ENCODE peak calls at places on chromosomes 5 and 9, in seven cellular contexts. V is tibial nerve; C is CD8-positive, alpha-beta memory T cell; A is GM23248; Y is testis; K is breast epithelium; G is MM.1S. D is an unnamed sample.

GRCh38 chr5:133499896-133500295 is 112.4 kb downstream of the FSTL4 start:
- DNase-seq in V (no peak), C (no peak), A (no peak), Y (no peak), K (no peak), G (no peak), D (no peak)

GRCh38 chr5:113091622-113092021 is 115.0 kb downstream of the DCP2 start:
- DNase-seq in V (no peak), C (no peak), A (no peak), Y (peak; percentile 58), K (no peak), G (no peak), D (no peak)

GRCh38 chr5:89313804-89314588 is 431.0 kb upstream of the MEF2C start:
- DNase-seq in V (no peak), C (no peak), A (peak; percentile 90), Y (no peak), K (no peak), G (peak; percentile 95), D (peak; percentile 52)

GRCh38 chr5:32690153-32690552 is 21.0 kb upstream of the NPR3 start:
- DNase-seq in V (no peak), C (no peak), A (peak; percentile 40), Y (no peak), K (no peak), G (no peak), D (no peak)

GRCh38 chr5:107248065-107248695 is 422.6 kb downstream of the EFNA5 start:
- DNase-seq in V (peak; percentile 22), C (peak; percentile 2), A (peak; percentile 25), Y (peak; percentile 86), K (no peak), G (peak; percentile 38), D (peak; percentile 49)

GRCh38 chr5:124906339-124907097 is 160.1 kb upstream of the ZNF608 start:
- DNase-seq in V (peak; percentile 37), C (no peak), A (peak; percentile 82), Y (peak; percentile 79), K (no peak), G (peak; percentile 39), D (peak; percentile 47)

GRCh38 chr9:100098241-100098886 is 436 bp downstream of the ERP44 start:
- DNase-seq in V (no peak), C (no peak), A (peak; percentile 78), Y (peak; percentile 82), K (no peak), G (no peak), D (peak; percentile 64)

GRCh38 chr5:39678533-39678932 is 253.8 kb upstream of the DAB2 start:
- DNase-seq in V (no peak), C (no peak), A (no peak), Y (no peak), K (no peak), G (no peak), D (no peak)

GRCh38 chr5:9853309-9853708 is 223.2 kb upstream of the TAS2R1 start:
- DNase-seq in V (no peak), C (no peak), A (no peak), Y (no peak), K (no peak), G (no peak), D (no peak)

GRCh38 chr5:37661227-37661920 is 178.5 kb downstream of the GDNF start:
- DNase-seq in V (no peak), C (no peak), A (no peak), Y (no peak), K (no peak), G (no peak), D (no peak)

GRCh38 chr9:83240671-83241070 is 177.7 kb upstream of the RASEF start:
- DNase-seq in V (no peak), C (no peak), A (no peak), Y (no peak), K (no peak), G (no peak), D (no peak)

GRCh38 chr5:80127037-80127642 is 92.0 kb downstream of the THBS4 start:
- DNase-seq in V (no peak), C (no peak), A (no peak), Y (no peak), K (no peak), G (no peak), D (no peak)

GRCh38 chr9:114272739-114273431 is 50.0 kb upstream of the ORM1 start:
- DNase-seq in V (no peak), C (no peak), A (no peak), Y (no peak), K (no peak), G (no peak), D (no peak)

GRCh38 chr5:12072441-12072840 is 168.2 kb upstream of the CTNND2 start:
- DNase-seq in V (no peak), C (no peak), A (no peak), Y (no peak), K (no peak), G (no peak), D (no peak)

GRCh38 chr5:3000631-3001030 is 249.2 kb upstream of the IRX2 start:
- DNase-seq in V (no peak), C (no peak), A (no peak), Y (no peak), K (no peak), G (no peak), D (no peak)

GRCh38 chr5:45642370-45642769 is 53.8 kb downstream of the HCN1 start:
- DNase-seq in V (no peak), C (no peak), A (no peak), Y (no peak), K (no peak), G (no peak), D (no peak)

GRCh38 chr5:1480217-1480616 is 35.0 kb upstream of the SLC6A3 start:
- DNase-seq in V (no peak), C (no peak), A (no peak), Y (no peak), K (no peak), G (no peak), D (no peak)

DNA sequence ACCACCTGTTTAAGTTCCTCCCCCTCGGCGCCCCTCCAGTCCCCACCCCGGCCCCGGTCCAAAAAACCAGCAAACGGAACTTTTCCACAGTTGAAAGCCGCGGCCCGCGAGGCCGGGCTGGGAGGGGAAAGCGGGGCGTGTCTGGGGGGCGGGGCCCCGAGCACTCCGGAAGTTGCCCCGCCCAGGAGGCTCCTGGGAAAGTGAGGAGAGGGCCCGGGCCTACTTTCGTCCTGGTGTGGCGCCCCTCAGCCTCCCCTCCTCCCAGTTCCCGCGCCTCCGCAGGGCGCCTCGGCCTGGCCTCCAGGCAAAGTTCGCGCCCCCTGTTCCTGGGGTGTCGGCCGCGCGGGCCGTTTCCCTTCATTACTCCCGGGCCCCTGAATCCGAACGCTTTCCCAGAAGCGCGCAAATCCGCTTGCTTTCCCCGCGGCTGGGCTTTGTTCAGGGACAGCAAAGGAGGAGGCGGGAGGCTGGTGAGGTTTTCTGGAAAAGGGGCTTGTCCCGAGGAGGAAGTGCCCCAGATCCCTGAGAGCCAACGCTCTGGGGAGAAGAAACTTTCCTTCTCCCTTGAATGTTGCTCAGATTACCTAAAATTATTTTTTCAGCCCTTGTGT is 4.4 kb upstream of the DMRT3 start:
- DNase-seq in V (no peak), C (no peak), A (no peak), Y (peak; percentile 78), K (no peak), G (no peak), D (peak; percentile 69)
- H3K9me3 ChIP-seq in V (no peaks in the 10 kb centered on the region), C (no peaks in the 10 kb centered on the region), A (no peaks in the 10 kb centered on the region), Y (no peaks in the 10 kb centered on the region), K (no peaks in the 10 kb centered on the region), G (no peaks in the 10 kb centered on the region), D (no peaks in the 10 kb centered on the region)

GRCh38 chr9:97940707-97941106 is 2.7 kb upstream of the HEMGN start:
- DNase-seq in V (no peak), C (no peak), A (no peak), Y (no peak), K (no peak), G (no peak), D (no peak)

GRCh38 chr9:97940233-97940632 is 2.3 kb upstream of the HEMGN start:
- DNase-seq in V (no peak), C (no peak), A (no peak), Y (no peak), K (no peak), G (no peak), D (no peak)

GRCh38 chr9:97941323-97941722 is 3.4 kb upstream of the HEMGN start:
- DNase-seq in V (no peak), C (no peak), A (no peak), Y (no peak), K (no peak), G (no peak), D (no peak)

GRCh38 chr9:97935291-97935690 is 2.7 kb downstream of the HEMGN start:
- DNase-seq in V (no peak), C (no peak), A (no peak), Y (no peak), K (no peak), G (no peak), D (no peak)

DNA sequence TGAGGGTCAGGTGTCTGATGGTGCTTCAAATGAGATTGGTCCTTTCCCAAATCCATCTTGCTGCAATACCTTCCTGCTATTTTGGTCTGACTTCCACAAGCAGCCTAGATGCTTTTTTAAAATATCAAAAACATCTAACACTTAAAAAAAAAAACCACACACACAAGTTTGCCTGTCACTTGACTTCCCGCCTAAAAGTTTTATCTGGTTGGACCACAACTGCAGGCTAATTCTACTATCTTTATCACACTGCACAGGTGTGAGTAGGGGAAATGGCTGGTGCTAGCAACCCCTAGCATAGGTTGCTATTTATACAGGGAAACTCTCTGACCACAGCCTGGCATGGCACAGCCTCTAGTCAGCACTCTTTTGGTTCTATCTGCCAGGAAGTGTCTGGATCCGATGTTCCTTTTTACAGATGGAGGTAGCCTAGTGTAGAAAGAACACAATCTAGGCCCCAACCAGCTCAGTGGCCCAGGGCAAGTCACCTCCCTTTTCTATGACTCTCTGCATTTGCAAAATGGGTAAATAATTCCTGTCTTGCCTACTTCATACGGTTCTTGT is at the start of gene HEMGN:
- DNase-seq in V (no peak), C (peak; percentile 71), A (no peak), Y (no peak), K (no peak), G (peak; percentile 96), D (no peak)
- H3K27me3 ChIP-seq in V (no peaks in the 10 kb centered on the region), C (no peaks in the 10 kb centered on the region), A (peaks cover 83% of the 10 kb centered on the region), Y (no peaks in the 10 kb centered on the region), K (no peaks in the 10 kb centered on the region), G (no peaks in the 10 kb centered on the region), D (peaks cover 35% of the 10 kb centered on the region)

GRCh38 chr5:13350754-13351153 is 593.7 kb downstream of the DNAH5 start:
- DNase-seq in V (no peak), C (no peak), A (peak; percentile 33), Y (no peak), K (no peak), G (no peak), D (no peak)

GRCh38 chr5:13348568-13348967 is 595.9 kb downstream of the DNAH5 start:
- DNase-seq in V (no peak), C (no peak), A (peak; percentile 24), Y (no peak), K (no peak), G (no peak), D (no peak)

GRCh38 chr5:13346401-13346800 is 598.1 kb downstream of the DNAH5 start:
- DNase-seq in V (no peak), C (no peak), A (no peak), Y (no peak), K (no peak), G (no peak), D (no peak)
- H3K9me3 ChIP-seq in V (no peaks in the 10 kb centered on the region), C (no peaks in the 10 kb centered on the region), A (no peaks in the 10 kb centered on the region), Y (no peaks in the 10 kb centered on the region), K (no peaks in the 10 kb centered on the region), G (no peaks in the 10 kb centered on the region), D (no peaks in the 10 kb centered on the region)

DNA sequence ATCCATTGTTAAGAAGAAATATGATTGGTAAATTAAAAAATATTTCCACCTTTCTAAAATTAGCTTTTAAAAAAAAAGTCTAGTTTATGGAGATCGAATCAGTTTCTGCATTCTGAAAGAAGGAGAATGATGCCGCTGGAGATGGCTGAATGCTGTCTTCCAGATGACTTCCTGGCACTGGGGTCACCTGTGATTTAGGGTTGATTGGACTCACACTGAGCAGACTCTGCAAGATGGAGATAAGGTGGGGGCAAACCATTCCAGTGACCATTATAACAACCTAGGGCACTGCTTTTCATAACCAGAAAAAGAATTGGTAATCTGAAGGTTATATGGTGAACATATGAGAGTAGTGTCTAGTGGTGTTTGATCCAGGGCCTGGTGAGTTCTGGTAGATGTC is 40.8 kb downstream of the RHOBTB3 start:
- DNase-seq in V (no peak), C (no peak), A (no peak), Y (no peak), K (no peak), G (no peak), D (no peak)
- H3K27me3 ChIP-seq in V (no peaks in the 10 kb centered on the region), C (no peaks in the 10 kb centered on the region), A (no peaks in the 10 kb centered on the region), Y (no peaks in the 10 kb centered on the region), K (no peaks in the 10 kb centered on the region), G (no peaks in the 10 kb centered on the region), D (no peaks in the 10 kb centered on the region)